ENCODE peak calls at places on chromosomes 6 and 20, in eight cellular contexts. One of them, this sample, is unnamed.

GRCh38 chr6:72873438-72873837 is 251.6 kb downstream of the KCNQ5 start:
- DNase-seq in AG10803: no peak
- DNase-seq in coronary artery: no peak
- DNase-seq in uterus: no peak
- DNase-seq in SK-N-SH: no peak
- DNase-seq in GM10248: no peak
- DNase-seq in AG04449: no peak
- DNase-seq in CD4-positive, alpha-beta T cell: no peak
- DNase-seq in this sample: no peak

GRCh38 chr6:28606424-28607391 is 81.0 kb downstream of the GPX5 start:
- DNase-seq in AG10803: peak; percentile 49
- DNase-seq in GM10248: peak; percentile 51
- DNase-seq in uterus: no peak
- DNase-seq in AG04449: no peak
- DNase-seq in CD4-positive, alpha-beta T cell: peak; percentile 26
- DNase-seq in coronary artery: no peak
- DNase-seq in SK-N-SH: peak; percentile 90
- DNase-seq in this sample: peak; percentile 44

GRCh38 chr20:8490076-8490830 is 358.2 kb downstream of the PLCB1 start:
- DNase-seq in AG10803: peak; percentile 35
- DNase-seq in SK-N-SH: no peak
- DNase-seq in CD4-positive, alpha-beta T cell: no peak
- DNase-seq in GM10248: no peak
- DNase-seq in uterus: no peak
- DNase-seq in AG04449: no peak
- DNase-seq in coronary artery: no peak
- DNase-seq in this sample: no peak

GRCh38 chr6:142945446-142946180 is 637 bp upstream of the HIVEP2 start:
- DNase-seq in SK-N-SH: peak; percentile 74
- DNase-seq in GM10248: peak; percentile 54
- DNase-seq in uterus: no peak
- DNase-seq in coronary artery: no peak
- DNase-seq in AG04449: no peak
- DNase-seq in AG10803: no peak
- DNase-seq in CD4-positive, alpha-beta T cell: peak; percentile 72
- DNase-seq in this sample: no peak

GRCh38 chr6:45966797-45967196 is 48.9 kb downstream of the CLIC5 start:
- DNase-seq in uterus: no peak
- DNase-seq in coronary artery: no peak
- DNase-seq in SK-N-SH: no peak
- DNase-seq in AG04449: no peak
- DNase-seq in AG10803: no peak
- DNase-seq in GM10248: no peak
- DNase-seq in CD4-positive, alpha-beta T cell: no peak
- DNase-seq in this sample: no peak

GRCh38 chr20:5353624-5354496 is 37.1 kb upstream of the PROKR2 start:
- DNase-seq in AG10803: peak; percentile 42
- DNase-seq in AG04449: peak; percentile 2
- DNase-seq in uterus: no peak
- DNase-seq in SK-N-SH: no peak
- DNase-seq in GM10248: no peak
- DNase-seq in CD4-positive, alpha-beta T cell: no peak
- DNase-seq in coronary artery: no peak
- DNase-seq in this sample: no peak

GRCh38 chr6:155056756-155057155 is 61.6 kb downstream of the TIAM2 start:
- DNase-seq in SK-N-SH: no peak
- DNase-seq in AG10803: no peak
- DNase-seq in coronary artery: no peak
- DNase-seq in AG04449: no peak
- DNase-seq in CD4-positive, alpha-beta T cell: no peak
- DNase-seq in uterus: no peak
- DNase-seq in GM10248: no peak
- DNase-seq in this sample: no peak

GRCh38 chr6:157432231-157432630 is 51.2 kb downstream of the ZDHHC14 start:
- DNase-seq in AG10803: no peak
- DNase-seq in AG04449: no peak
- DNase-seq in uterus: no peak
- DNase-seq in SK-N-SH: no peak
- DNase-seq in GM10248: no peak
- DNase-seq in CD4-positive, alpha-beta T cell: no peak
- DNase-seq in coronary artery: no peak
- DNase-seq in this sample: no peak

GRCh38 chr6:8130399-8130798 is 28.1 kb upstream of the EEF1E1 start:
- DNase-seq in coronary artery: no peak
- DNase-seq in AG04449: peak; percentile 16
- DNase-seq in GM10248: no peak
- DNase-seq in SK-N-SH: no peak
- DNase-seq in AG10803: peak; percentile 68
- DNase-seq in uterus: no peak
- DNase-seq in CD4-positive, alpha-beta T cell: no peak
- DNase-seq in this sample: no peak

GRCh38 chr20:9912858-9913434 is 74.1 kb upstream of the PAK5 start:
- DNase-seq in SK-N-SH: peak; percentile 50
- DNase-seq in CD4-positive, alpha-beta T cell: no peak
- DNase-seq in AG10803: peak; percentile 40
- DNase-seq in GM10248: peak; percentile 24
- DNase-seq in coronary artery: no peak
- DNase-seq in uterus: peak; percentile 22
- DNase-seq in AG04449: peak; percentile 3
- DNase-seq in this sample: no peak

GRCh38 chr6:33073431-33073871 is at the start of gene HLA-DPA1:
- DNase-seq in CD4-positive, alpha-beta T cell: no peak
- DNase-seq in SK-N-SH: peak; percentile 38
- DNase-seq in AG10803: peak; percentile 17
- DNase-seq in AG04449: no peak
- DNase-seq in coronary artery: no peak
- DNase-seq in GM10248: peak; percentile 86
- DNase-seq in uterus: no peak
- DNase-seq in this sample: no peak

GRCh38 chr6:39465539-39465938 is 143.0 kb upstream of the KCNK16 start:
- DNase-seq in GM10248: no peak
- DNase-seq in SK-N-SH: no peak
- DNase-seq in AG04449: no peak
- DNase-seq in AG10803: no peak
- DNase-seq in uterus: no peak
- DNase-seq in coronary artery: no peak
- DNase-seq in CD4-positive, alpha-beta T cell: no peak
- DNase-seq in this sample: no peak

GRCh38 chr20:58271596-58272460 is 37.7 kb upstream of the RAB22A start:
- DNase-seq in AG04449: no peak
- DNase-seq in GM10248: peak; percentile 24
- DNase-seq in SK-N-SH: peak; percentile 50
- DNase-seq in CD4-positive, alpha-beta T cell: no peak
- DNase-seq in uterus: no peak
- DNase-seq in AG10803: no peak
- DNase-seq in coronary artery: no peak
- DNase-seq in this sample: no peak

GRCh38 chr6:36979343-36979742 is 6.7 kb downstream of the MTCH1 start:
- DNase-seq in uterus: peak; percentile 56
- DNase-seq in coronary artery: no peak
- DNase-seq in GM10248: no peak
- DNase-seq in SK-N-SH: peak; percentile 63
- DNase-seq in CD4-positive, alpha-beta T cell: peak; percentile 40
- DNase-seq in AG04449: no peak
- DNase-seq in AG10803: peak; percentile 73
- DNase-seq in this sample: no peak

GRCh38 chr6:36590237-36590636 is 3.9 kb upstream of the SRSF3 start:
- DNase-seq in SK-N-SH: no peak
- DNase-seq in AG04449: no peak
- DNase-seq in GM10248: no peak
- DNase-seq in AG10803: peak; percentile 81
- DNase-seq in coronary artery: no peak
- DNase-seq in uterus: no peak
- DNase-seq in CD4-positive, alpha-beta T cell: no peak
- DNase-seq in this sample: no peak

GRCh38 chr6:21905531-21905930 is 312.0 kb downstream of the SOX4 start:
- DNase-seq in SK-N-SH: no peak
- DNase-seq in CD4-positive, alpha-beta T cell: no peak
- DNase-seq in AG10803: no peak
- DNase-seq in uterus: no peak
- DNase-seq in GM10248: no peak
- DNase-seq in AG04449: no peak
- DNase-seq in coronary artery: no peak
- DNase-seq in this sample: no peak

GRCh38 chr6:21898107-21898796 is 304.7 kb downstream of the SOX4 start:
- DNase-seq in uterus: no peak
- DNase-seq in coronary artery: no peak
- DNase-seq in GM10248: no peak
- DNase-seq in AG04449: no peak
- DNase-seq in AG10803: no peak
- DNase-seq in CD4-positive, alpha-beta T cell: no peak
- DNase-seq in SK-N-SH: no peak
- DNase-seq in this sample: no peak

GRCh38 chr6:21902766-21903165 is 309.2 kb downstream of the SOX4 start:
- DNase-seq in AG10803: no peak
- DNase-seq in uterus: no peak
- DNase-seq in GM10248: no peak
- DNase-seq in coronary artery: no peak
- DNase-seq in SK-N-SH: no peak
- DNase-seq in CD4-positive, alpha-beta T cell: no peak
- DNase-seq in AG04449: no peak
- DNase-seq in this sample: no peak

GRCh38 chr6:21899708-21900107 is 306.2 kb downstream of the SOX4 start:
- DNase-seq in AG04449: no peak
- DNase-seq in AG10803: no peak
- DNase-seq in CD4-positive, alpha-beta T cell: no peak
- DNase-seq in uterus: no peak
- DNase-seq in GM10248: no peak
- DNase-seq in SK-N-SH: no peak
- DNase-seq in coronary artery: no peak
- DNase-seq in this sample: no peak

DNA sequence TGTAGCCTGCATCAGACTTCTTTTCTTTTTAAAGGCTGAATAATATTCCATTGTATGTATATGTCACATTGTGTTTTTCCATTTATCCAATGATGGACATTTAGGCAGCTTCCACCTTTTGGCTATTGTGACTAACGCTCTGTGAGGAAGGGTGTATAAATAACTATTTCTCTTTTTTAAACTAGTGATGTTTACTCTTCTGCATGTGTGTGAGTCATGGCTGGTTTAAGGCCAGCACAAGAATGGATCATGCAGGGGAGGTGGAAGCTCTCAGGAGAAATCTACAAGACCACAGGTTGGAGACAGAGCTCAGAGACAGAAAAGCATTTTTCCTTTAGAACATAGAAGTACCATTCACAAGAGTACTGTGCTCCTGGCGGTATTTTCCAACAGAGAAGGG is 307.2 kb downstream of the SOX4 start:
- DNase-seq in GM10248: no peak
- DNase-seq in AG04449: no peak
- DNase-seq in AG10803: no peak
- DNase-seq in uterus: peak; percentile 42
- DNase-seq in CD4-positive, alpha-beta T cell: no peak
- DNase-seq in SK-N-SH: no peak
- DNase-seq in coronary artery: no peak
- DNase-seq in this sample: no peak
- TF ChIP-seq CTCF in GM10248: no peak
- TF ChIP-seq CTCF in AG04449: no peak
- TF ChIP-seq CTCF in AG10803: no peak
- TF ChIP-seq CTCF in uterus: no peak
- TF ChIP-seq CTCF in CD4-positive, alpha-beta T cell: no peak
- TF ChIP-seq CTCF in SK-N-SH: no peak
- TF ChIP-seq CTCF in coronary artery: no peak
- TF ChIP-seq CTCF in this sample: no peak

GRCh38 chr6:34237722-34238506 is 1.2 kb downstream of the HMGA1 start:
- DNase-seq in CD4-positive, alpha-beta T cell: peak; percentile 62
- DNase-seq in AG10803: no peak
- DNase-seq in SK-N-SH: peak; percentile 91
- DNase-seq in GM10248: peak; percentile 62
- DNase-seq in AG04449: no peak
- DNase-seq in uterus: peak; percentile 35
- DNase-seq in coronary artery: no peak
- DNase-seq in this sample: no peak
- TF ChIP-seq CTCF in CD4-positive, alpha-beta T cell: peak; percentile 22
- TF ChIP-seq CTCF in AG10803: peak; percentile 31
- TF ChIP-seq CTCF in SK-N-SH: peak; percentile 50
- TF ChIP-seq CTCF in GM10248: peak; percentile 31
- TF ChIP-seq CTCF in AG04449: peak; percentile 63
- TF ChIP-seq CTCF in uterus: no peak
- TF ChIP-seq CTCF in coronary artery: no peak
- TF ChIP-seq CTCF in this sample: peak; percentile 13

GRCh38 chr6:152952866-152953509 is 29.9 kb downstream of the FBXO5 start:
- DNase-seq in AG04449: no peak
- DNase-seq in AG10803: peak; percentile 56
- DNase-seq in CD4-positive, alpha-beta T cell: no peak
- DNase-seq in uterus: no peak
- DNase-seq in GM10248: peak; percentile 34
- DNase-seq in coronary artery: no peak
- DNase-seq in SK-N-SH: peak; percentile 45
- DNase-seq in this sample: no peak

GRCh38 chr6:152952045-152952444 is 30.8 kb downstream of the FBXO5 start:
- DNase-seq in AG04449: no peak
- DNase-seq in uterus: no peak
- DNase-seq in SK-N-SH: no peak
- DNase-seq in AG10803: peak; percentile 15
- DNase-seq in CD4-positive, alpha-beta T cell: no peak
- DNase-seq in GM10248: no peak
- DNase-seq in coronary artery: no peak
- DNase-seq in this sample: no peak

GRCh38 chr6:152950240-152950639 is 32.6 kb downstream of the FBXO5 start:
- DNase-seq in AG04449: no peak
- DNase-seq in AG10803: no peak
- DNase-seq in coronary artery: no peak
- DNase-seq in SK-N-SH: no peak
- DNase-seq in CD4-positive, alpha-beta T cell: no peak
- DNase-seq in uterus: no peak
- DNase-seq in GM10248: no peak
- DNase-seq in this sample: no peak

GRCh38 chr6:152957796-152958195 is 25.0 kb downstream of the FBXO5 start:
- DNase-seq in CD4-positive, alpha-beta T cell: no peak
- DNase-seq in coronary artery: no peak
- DNase-seq in uterus: no peak
- DNase-seq in GM10248: no peak
- DNase-seq in SK-N-SH: no peak
- DNase-seq in AG10803: no peak
- DNase-seq in AG04449: no peak
- DNase-seq in this sample: no peak

GRCh38 chr6:152954443-152954842 is 28.4 kb downstream of the FBXO5 start:
- DNase-seq in AG04449: no peak
- DNase-seq in AG10803: no peak
- DNase-seq in GM10248: peak; percentile 15
- DNase-seq in SK-N-SH: no peak
- DNase-seq in CD4-positive, alpha-beta T cell: no peak
- DNase-seq in coronary artery: no peak
- DNase-seq in uterus: no peak
- DNase-seq in this sample: no peak
- TF ChIP-seq CTCF in AG04449: no peak
- TF ChIP-seq CTCF in AG10803: peak; percentile 11
- TF ChIP-seq CTCF in GM10248: peak; percentile 24
- TF ChIP-seq CTCF in SK-N-SH: no peak
- TF ChIP-seq CTCF in CD4-positive, alpha-beta T cell: no peak
- TF ChIP-seq CTCF in coronary artery: no peak
- TF ChIP-seq CTCF in uterus: no peak
- TF ChIP-seq CTCF in this sample: peak; percentile 14

DNA sequence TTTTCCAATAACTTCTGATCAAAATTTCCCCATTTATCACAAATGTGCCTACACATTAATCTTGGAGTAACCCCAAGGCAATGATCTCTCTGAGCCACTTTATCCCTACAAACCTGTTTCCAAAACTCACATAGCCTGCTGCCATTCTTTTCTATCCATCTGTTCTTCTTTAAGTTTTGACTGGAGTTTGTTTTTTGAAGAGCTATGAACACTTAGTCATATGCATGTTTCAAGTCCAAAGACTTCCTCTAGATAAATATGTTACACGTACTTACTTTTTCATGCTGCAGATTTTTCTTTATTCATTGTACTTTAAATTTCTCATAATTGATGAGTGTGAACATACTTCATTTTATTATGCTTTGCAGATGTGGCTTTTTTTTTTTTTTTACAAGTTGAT is 488.9 kb upstream of the CITED2 start:
- DNase-seq in AG04449: peak; percentile 54
- DNase-seq in SK-N-SH: no peak
- DNase-seq in coronary artery: no peak
- DNase-seq in AG10803: peak; percentile 73
- DNase-seq in CD4-positive, alpha-beta T cell: no peak
- DNase-seq in GM10248: no peak
- DNase-seq in uterus: no peak
- DNase-seq in this sample: no peak
- TF ChIP-seq CTCF in AG04449: no peak
- TF ChIP-seq CTCF in SK-N-SH: no peak
- TF ChIP-seq CTCF in coronary artery: no peak
- TF ChIP-seq CTCF in AG10803: no peak
- TF ChIP-seq CTCF in CD4-positive, alpha-beta T cell: no peak
- TF ChIP-seq CTCF in GM10248: no peak
- TF ChIP-seq CTCF in uterus: no peak
- TF ChIP-seq CTCF in this sample: no peak